ENCODE peak calls at places on chromosomes 6 and 20, in four cellular contexts. Z is A549, K is GM12878, Q is HepG2. X is an unnamed sample.

GRCh38 chr20:58649288-58650180 is 1.5 kb upstream of the STX16 start:
- DNase-seq in Z (no peak), Q (no peak), K (no peak), X (no peak)

GRCh38 chr20:34491226-34491931 is 24.8 kb upstream of the DYNLRB1 start:
- DNase-seq in Z (no peak), Q (no peak), K (no peak), X (peak; percentile 43)

GRCh38 chr6:22722913-22723312 is 153.5 kb downstream of the HDGFL1 start:
- DNase-seq in Q (no peak), K (no peak), Z (no peak), X (no peak)

GRCh38 chr6:110566346-110567125 is 90.1 kb upstream of the SLC22A16 start:
- DNase-seq in K (no peak), Q (peak; percentile 93), Z (no peak), X (no peak)

GRCh38 chr6:137493218-137494038 is 766 bp downstream of the OLIG3 start:
- DNase-seq in Q (no peak), Z (no peak), K (no peak), X (no peak)

GRCh38 chr6:125869427-125869826 is 78.7 kb downstream of the NCOA7 start:
- DNase-seq in Q (no peak), K (no peak), Z (no peak), X (no peak)

GRCh38 chr6:134161036-134161435 is 108.6 kb upstream of the SLC2A12 start:
- DNase-seq in K (no peak), Q (no peak), Z (no peak), X (no peak)

GRCh38 chr6:136226027-136226673 is 24.0 kb downstream of the MTFR2 start:
- DNase-seq in K (no peak), Z (peak; percentile 67), Q (peak; percentile 59), X (peak; percentile 71)

GRCh38 chr20:43662943-43663655 is 3.8 kb upstream of the MYBL2 start:
- DNase-seq in K (no peak), Z (peak; percentile 16), Q (no peak), X (no peak)

GRCh38 chr20:1856419-1856818 is 38.8 kb upstream of the SIRPA start:
- DNase-seq in K (no peak), Q (no peak), Z (no peak), X (no peak)

GRCh38 chr6:131655387-131655786 is 18.3 kb downstream of the ENPP3 start:
- DNase-seq in Q (no peak), Z (no peak), K (no peak), X (no peak)

GRCh38 chr6:99185525-99185924 is 163.9 kb downstream of the FAXC start:
- DNase-seq in Z (no peak), Q (no peak), K (no peak), X (no peak)

GRCh38 chr20:63309261-63310071 is 16.5 kb downstream of the COL20A1 start:
- DNase-seq in Q (peak; percentile 41), K (no peak), Z (peak; percentile 45), X (peak; percentile 49)

GRCh38 chr6:157983439-157984119 is 1.9 kb downstream of the SYNJ2 start:
- DNase-seq in Z (no peak), Q (no peak), K (no peak), X (no peak)

GRCh38 chr6:87066449-87067288 is 28.2 kb downstream of the CGA start:
- DNase-seq in Z (peak; percentile 55), Q (peak; percentile 51), K (peak; percentile 28), X (peak; percentile 75)

GRCh38 chr6:89630488-89630887 is 8.1 kb downstream of the LYRM2 start:
- DNase-seq in K (no peak), Q (no peak), Z (no peak), X (no peak)

GRCh38 chr20:45842169-45842812 is 8.7 kb downstream of the SNX21 start:
- DNase-seq in Q (no peak), K (peak; percentile 33), Z (no peak), X (peak; percentile 34)

GRCh38 chr6:39059496-39060310 is 11.1 kb downstream of the GLP1R start:
- DNase-seq in Z (no peak), Q (no peak), K (no peak), X (no peak)

GRCh38 chr6:96450082-96450759 is 71.4 kb upstream of the UFL1 start:
- DNase-seq in Z (no peak), Q (no peak), K (no peak), X (no peak)

GRCh38 chr6:81929828-81930227 is 177.3 kb upstream of the TENT5A start:
- DNase-seq in Z (no peak), K (no peak), Q (no peak), X (no peak)

GRCh38 chr6:99013661-99014458 is 66.1 kb upstream of the FBXL4 start:
- DNase-seq in Z (no peak), K (no peak), Q (no peak), X (peak; percentile 45)

GRCh38 chr6:110529907-110530306 is 53.5 kb upstream of the SLC22A16 start:
- DNase-seq in Z (no peak), K (no peak), Q (no peak), X (no peak)

GRCh38 chr6:131844243-131844841 is 36.5 kb downstream of the ENPP1 start:
- DNase-seq in Z (peak; percentile 35), Q (peak; percentile 98), K (no peak), X (no peak)

GRCh38 chr6:149454405-149454848 is 30.4 kb downstream of the ZC3H12D start:
- DNase-seq in Z (no peak), K (no peak), Q (no peak), X (no peak)

GRCh38 chr20:51022227-51022802 is 592 bp downstream of the KCNG1 start:
- DNase-seq in K (no peak), Q (no peak), Z (no peak), X (no peak)

GRCh38 chr6:18307006-18307405 is 42.7 kb upstream of the DEK start:
- DNase-seq in Q (no peak), K (no peak), Z (no peak), X (no peak)

GRCh38 chr20:3068986-3069900 is 2.2 kb upstream of the OXT start:
- DNase-seq in Z (peak; percentile 36), K (no peak), Q (peak; percentile 55), X (peak; percentile 59)

GRCh38 chr20:43432498-43432897 is 25.2 kb upstream of the SRSF6 start:
- DNase-seq in Q (no peak), Z (no peak), K (no peak), X (no peak)

GRCh38 chr6:752438-752837 is 59.5 kb upstream of the EXOC2 start:
- DNase-seq in Q (no peak), Z (no peak), K (no peak), X (no peak)

GRCh38 chr6:4775591-4776492 is at the start of gene CDYL:
- DNase-seq in Q (peak; percentile 78), Z (peak; percentile 87), K (no peak), X (peak; percentile 92)

GRCh38 chr6:35911871-35912653 is 8.8 kb downstream of the SRPK1 start:
- DNase-seq in Z (no peak), Q (no peak), K (no peak), X (peak; percentile 20)

GRCh38 chr6:105509506-105510331 is 106.8 kb upstream of the PREP start:
- DNase-seq in K (no peak), Q (no peak), Z (peak; percentile 43), X (peak; percentile 4)
- TF ChIP-seq CTCF in K (no peak), Q (peak; percentile 31), Z (peak; percentile 16), X (peak; percentile 6)

GRCh38 chr6:40889137-40889832 is 149.7 kb downstream of the UNC5CL start:
- DNase-seq in Z (no peak), Q (no peak), K (no peak), X (no peak)
- TF ChIP-seq MYC in Z (no peak), Q (no peak), K (no peak), X (no peak)

DNA sequence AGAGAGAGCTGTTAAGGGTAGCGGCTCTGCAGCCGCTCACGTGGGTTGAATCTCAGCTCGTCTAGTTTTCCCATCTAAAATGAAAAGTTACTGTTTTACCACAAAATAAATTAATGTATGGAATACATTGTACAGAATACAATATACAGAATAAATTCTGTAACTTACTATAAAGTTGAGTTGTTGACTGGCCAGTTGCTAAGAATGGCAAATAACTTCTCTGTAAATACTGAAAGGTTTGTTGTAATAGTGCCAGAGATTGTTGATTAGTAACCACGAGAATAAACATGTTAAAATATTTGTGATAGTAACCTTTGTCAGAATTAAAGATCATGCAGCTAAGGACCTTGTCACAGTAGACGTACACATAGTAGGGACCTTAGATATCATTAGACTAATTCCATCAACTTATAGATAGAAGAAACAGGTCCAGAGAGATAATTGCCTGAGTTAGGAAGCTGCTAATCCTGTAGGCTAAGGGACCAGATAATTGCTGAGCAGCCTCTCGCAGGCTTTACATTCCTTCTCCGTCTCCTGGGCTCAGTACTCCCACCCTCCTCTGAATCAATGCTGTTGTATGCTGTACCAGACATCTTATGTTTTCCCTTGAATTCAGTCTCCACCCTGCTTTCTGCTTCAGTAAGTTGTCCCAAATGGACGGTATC is 556 bp upstream of the NRM start:
- DNase-seq in Z (no peak), K (no peak), Q (no peak), X (no peak)
- H3K4me3 ChIP-seq in Z (peak overlapping the region; percentile 56), K (peak overlapping the region; percentile 100), Q (peak overlapping the region; percentile 87), X (peak overlapping the region; percentile 61)

GRCh38 chr6:2841264-2842138 is at the start of gene SERPINB1:
- DNase-seq in Q (peak; percentile 97), Z (peak; percentile 90), K (no peak), X (peak; percentile 97)
- TF ChIP-seq CTCF in Q (peak; percentile 64), Z (no peak), K (no peak), X (no peak)

GRCh38 chr20:20733943-20734342 is 21.5 kb upstream of the RALGAPA2 start:
- DNase-seq in Q (no peak), Z (no peak), K (no peak), X (peak; percentile 87)

GRCh38 chr20:20731945-20732296 is 19.5 kb upstream of the RALGAPA2 start:
- DNase-seq in Q (no peak), K (no peak), Z (no peak), X (peak; percentile 76)

GRCh38 chr20:20732641-20733040 is 20.2 kb upstream of the RALGAPA2 start:
- DNase-seq in K (no peak), Z (no peak), Q (no peak), X (no peak)

GRCh38 chr20:20729563-20729962 is 17.1 kb upstream of the RALGAPA2 start:
- DNase-seq in Z (no peak), Q (no peak), K (no peak), X (no peak)

DNA sequence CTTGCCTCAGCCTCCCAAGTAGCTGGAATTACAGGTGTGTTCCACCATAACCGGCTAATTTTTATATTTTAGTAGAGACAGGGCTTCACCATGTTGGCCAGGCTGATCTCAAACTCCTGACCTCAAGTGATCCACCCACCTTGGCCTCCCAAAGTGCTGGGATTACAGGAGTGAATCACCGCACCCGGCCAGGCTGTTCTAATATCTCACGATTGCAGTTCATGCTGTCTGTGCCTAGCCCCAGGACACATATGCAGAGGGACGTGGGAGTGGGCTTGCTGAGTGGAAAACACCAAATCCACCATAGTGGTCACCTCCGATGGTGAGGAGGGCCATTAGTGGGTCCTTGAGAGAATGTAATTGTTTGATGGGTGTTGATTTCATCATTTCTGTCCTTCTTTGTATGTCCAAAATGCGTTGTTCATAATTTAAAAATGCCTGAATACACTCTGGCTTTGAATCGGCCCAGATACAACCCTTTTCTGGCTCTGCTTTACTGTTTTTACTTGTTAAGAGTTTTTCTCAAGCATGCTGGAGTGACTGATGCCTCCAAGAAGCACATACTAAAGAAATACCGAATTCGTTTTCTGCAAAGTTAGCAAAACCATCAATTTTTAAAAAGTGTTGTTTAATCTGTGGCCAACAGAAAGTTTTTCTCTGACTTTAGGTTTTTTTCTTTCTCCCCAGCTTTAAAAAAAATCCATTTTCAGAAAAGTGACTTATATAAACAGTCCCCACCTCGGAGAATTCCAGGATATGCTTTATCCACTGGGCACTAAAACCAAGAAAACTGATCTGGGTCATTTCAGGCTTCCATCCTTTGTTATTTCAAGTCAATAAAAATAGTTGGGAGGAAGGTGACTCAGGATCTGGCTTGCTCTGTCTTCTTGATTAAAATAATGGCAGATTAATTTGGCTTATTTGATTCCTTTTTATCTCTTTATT is 18.8 kb upstream of the RALGAPA2 start:
- DNase-seq in K (no peak), Z (no peak), Q (no peak), X (no peak)
- TF ChIP-seq MYC in K (no peak), Z (no peak), Q (no peak), X (no peak)